ENCODE peak calls at places on chromosomes 6 and 20, in nine cellular contexts. One of them, this sample, is unnamed.

GRCh38 chr6:6470112-6470511 is 118.4 kb upstream of the LY86 start:
- DNase-seq in astrocyte of the spinal cord: no peak
- DNase-seq in A549: no peak
- DNase-seq in right atrium auricular region: no peak
- DNase-seq in fibroblast of the aortic adventitia: no peak
- DNase-seq in fibroblast of lung: no peak
- DNase-seq in cardiac fibroblast: no peak
- DNase-seq in AG10803: no peak
- DNase-seq in astrocyte: no peak
- DNase-seq in this sample: no peak

GRCh38 chr20:33654680-33655161 is 7.4 kb upstream of the C20orf144 start:
- DNase-seq in astrocyte of the spinal cord: no peak
- DNase-seq in A549: no peak
- DNase-seq in right atrium auricular region: no peak
- DNase-seq in fibroblast of the aortic adventitia: no peak
- DNase-seq in fibroblast of lung: no peak
- DNase-seq in cardiac fibroblast: no peak
- DNase-seq in AG10803: no peak
- DNase-seq in astrocyte: no peak
- DNase-seq in this sample: no peak

GRCh38 chr6:56223995-56224394 is 23.4 kb downstream of the COL21A1 start:
- DNase-seq in astrocyte of the spinal cord: peak; percentile 92
- DNase-seq in A549: peak; percentile 17
- DNase-seq in right atrium auricular region: no peak
- DNase-seq in fibroblast of the aortic adventitia: peak; percentile 68
- DNase-seq in fibroblast of lung: peak; percentile 75
- DNase-seq in cardiac fibroblast: no peak
- DNase-seq in AG10803: peak; percentile 67
- DNase-seq in astrocyte: peak; percentile 60
- DNase-seq in this sample: peak; percentile 78

GRCh38 chr20:6756961-6757595 is 10.4 kb upstream of the BMP2 start:
- DNase-seq in astrocyte of the spinal cord: no peak
- DNase-seq in A549: no peak
- DNase-seq in right atrium auricular region: no peak
- DNase-seq in fibroblast of the aortic adventitia: no peak
- DNase-seq in fibroblast of lung: no peak
- DNase-seq in cardiac fibroblast: no peak
- DNase-seq in AG10803: no peak
- DNase-seq in astrocyte: no peak
- DNase-seq in this sample: no peak

GRCh38 chr6:1802495-1803395 is 193.0 kb downstream of the FOXC1 start:
- DNase-seq in astrocyte of the spinal cord: no peak
- DNase-seq in A549: no peak
- DNase-seq in right atrium auricular region: no peak
- DNase-seq in fibroblast of the aortic adventitia: peak; percentile 52
- DNase-seq in fibroblast of lung: no peak
- DNase-seq in cardiac fibroblast: peak; percentile 21
- DNase-seq in AG10803: peak; percentile 36
- DNase-seq in astrocyte: no peak
- DNase-seq in this sample: no peak

GRCh38 chr20:57062696-57063270 is 203.7 kb downstream of the BMP7 start:
- DNase-seq in astrocyte of the spinal cord: no peak
- DNase-seq in A549: no peak
- DNase-seq in right atrium auricular region: no peak
- DNase-seq in fibroblast of the aortic adventitia: no peak
- DNase-seq in fibroblast of lung: no peak
- DNase-seq in cardiac fibroblast: no peak
- DNase-seq in AG10803: no peak
- DNase-seq in astrocyte: no peak
- DNase-seq in this sample: no peak

GRCh38 chr20:21033817-21034216 is 72.3 kb downstream of the LINC00237 start:
- DNase-seq in astrocyte of the spinal cord: no peak
- DNase-seq in A549: no peak
- DNase-seq in right atrium auricular region: no peak
- DNase-seq in fibroblast of the aortic adventitia: no peak
- DNase-seq in fibroblast of lung: no peak
- DNase-seq in cardiac fibroblast: no peak
- DNase-seq in AG10803: no peak
- DNase-seq in astrocyte: no peak
- DNase-seq in this sample: no peak

GRCh38 chr6:14026831-14027539 is 90.6 kb upstream of the CD83 start:
- DNase-seq in astrocyte of the spinal cord: peak; percentile 43
- DNase-seq in A549: no peak
- DNase-seq in right atrium auricular region: no peak
- DNase-seq in fibroblast of the aortic adventitia: peak; percentile 38
- DNase-seq in fibroblast of lung: peak; percentile 72
- DNase-seq in cardiac fibroblast: peak; percentile 15
- DNase-seq in AG10803: peak; percentile 78
- DNase-seq in astrocyte: peak; percentile 66
- DNase-seq in this sample: no peak

GRCh38 chr6:106715922-106716321 is 86.5 kb downstream of the QRSL1 start:
- DNase-seq in astrocyte of the spinal cord: no peak
- DNase-seq in A549: no peak
- DNase-seq in right atrium auricular region: no peak
- DNase-seq in fibroblast of the aortic adventitia: no peak
- DNase-seq in fibroblast of lung: no peak
- DNase-seq in cardiac fibroblast: no peak
- DNase-seq in AG10803: no peak
- DNase-seq in astrocyte: no peak
- DNase-seq in this sample: no peak

GRCh38 chr20:37395921-37396519 is 50.1 kb downstream of the SRC start:
- DNase-seq in astrocyte of the spinal cord: no peak
- DNase-seq in A549: no peak
- DNase-seq in right atrium auricular region: no peak
- DNase-seq in fibroblast of the aortic adventitia: no peak
- DNase-seq in fibroblast of lung: no peak
- DNase-seq in cardiac fibroblast: no peak
- DNase-seq in AG10803: no peak
- DNase-seq in astrocyte: no peak
- DNase-seq in this sample: no peak

GRCh38 chr20:64055396-64055892 is 6.0 kb upstream of the SOX18 start:
- DNase-seq in astrocyte of the spinal cord: no peak
- DNase-seq in A549: no peak
- DNase-seq in right atrium auricular region: no peak
- DNase-seq in fibroblast of the aortic adventitia: no peak
- DNase-seq in fibroblast of lung: no peak
- DNase-seq in cardiac fibroblast: no peak
- DNase-seq in AG10803: no peak
- DNase-seq in astrocyte: no peak
- DNase-seq in this sample: no peak

GRCh38 chr20:64052326-64052722 is 2.9 kb upstream of the SOX18 start:
- DNase-seq in astrocyte of the spinal cord: no peak
- DNase-seq in A549: no peak
- DNase-seq in right atrium auricular region: no peak
- DNase-seq in fibroblast of the aortic adventitia: no peak
- DNase-seq in fibroblast of lung: no peak
- DNase-seq in cardiac fibroblast: no peak
- DNase-seq in AG10803: no peak
- DNase-seq in astrocyte: no peak
- DNase-seq in this sample: no peak

GRCh38 chr20:64055893-64056638 is 6.6 kb upstream of the SOX18 start:
- DNase-seq in astrocyte of the spinal cord: no peak
- DNase-seq in A549: no peak
- DNase-seq in right atrium auricular region: no peak
- DNase-seq in fibroblast of the aortic adventitia: peak; percentile 47
- DNase-seq in fibroblast of lung: no peak
- DNase-seq in cardiac fibroblast: peak; percentile 84
- DNase-seq in AG10803: no peak
- DNase-seq in astrocyte: no peak
- DNase-seq in this sample: no peak

GRCh38 chr20:64052987-64053840 is 3.8 kb upstream of the SOX18 start:
- DNase-seq in astrocyte of the spinal cord: no peak
- DNase-seq in A549: no peak
- DNase-seq in right atrium auricular region: no peak
- DNase-seq in fibroblast of the aortic adventitia: no peak
- DNase-seq in fibroblast of lung: no peak
- DNase-seq in cardiac fibroblast: no peak
- DNase-seq in AG10803: no peak
- DNase-seq in astrocyte: no peak
- DNase-seq in this sample: no peak

GRCh38 chr20:64053841-64054661 is 4.6 kb upstream of the SOX18 start:
- DNase-seq in astrocyte of the spinal cord: peak; percentile 23
- DNase-seq in A549: peak; percentile 52
- DNase-seq in right atrium auricular region: peak; percentile 73
- DNase-seq in fibroblast of the aortic adventitia: peak; percentile 67
- DNase-seq in fibroblast of lung: no peak
- DNase-seq in cardiac fibroblast: peak; percentile 94
- DNase-seq in AG10803: no peak
- DNase-seq in astrocyte: no peak
- DNase-seq in this sample: no peak
- TF ChIP-seq CTCF in astrocyte of the spinal cord: peak; percentile 33
- TF ChIP-seq CTCF in A549: peak; percentile 19
- TF ChIP-seq CTCF in right atrium auricular region: no peak
- TF ChIP-seq CTCF in fibroblast of the aortic adventitia: peak; percentile 22
- TF ChIP-seq CTCF in fibroblast of lung: peak; percentile 12
- TF ChIP-seq CTCF in cardiac fibroblast: peak; percentile 9
- TF ChIP-seq CTCF in AG10803: peak; percentile 14
- TF ChIP-seq CTCF in astrocyte: no peak
- TF ChIP-seq CTCF in this sample: peak; percentile 15

GRCh38 chr6:110543106-110543505 is 66.7 kb upstream of the SLC22A16 start:
- DNase-seq in astrocyte of the spinal cord: no peak
- DNase-seq in A549: no peak
- DNase-seq in right atrium auricular region: no peak
- DNase-seq in fibroblast of the aortic adventitia: no peak
- DNase-seq in fibroblast of lung: no peak
- DNase-seq in cardiac fibroblast: no peak
- DNase-seq in AG10803: no peak
- DNase-seq in astrocyte: no peak
- DNase-seq in this sample: no peak
- H3K4me3 ChIP-seq in astrocyte of the spinal cord: no peak overlapping the region
- H3K4me3 ChIP-seq in A549: no peak overlapping the region
- H3K4me3 ChIP-seq in right atrium auricular region: no peak overlapping the region
- H3K4me3 ChIP-seq in fibroblast of the aortic adventitia: no peak overlapping the region
- H3K4me3 ChIP-seq in fibroblast of lung: no peak overlapping the region
- H3K4me3 ChIP-seq in cardiac fibroblast: no peak overlapping the region
- H3K4me3 ChIP-seq in AG10803: no peak overlapping the region
- H3K4me3 ChIP-seq in astrocyte: no peak overlapping the region
- H3K4me3 ChIP-seq in this sample: no peak overlapping the region

GRCh38 chr20:13322621-13323020 is 101.5 kb downstream of the ISM1 start:
- DNase-seq in astrocyte of the spinal cord: no peak
- DNase-seq in A549: no peak
- DNase-seq in right atrium auricular region: no peak
- DNase-seq in fibroblast of the aortic adventitia: no peak
- DNase-seq in fibroblast of lung: no peak
- DNase-seq in cardiac fibroblast: no peak
- DNase-seq in AG10803: no peak
- DNase-seq in astrocyte: no peak
- DNase-seq in this sample: no peak
- TF ChIP-seq CTCF in astrocyte of the spinal cord: no peak
- TF ChIP-seq CTCF in A549: no peak
- TF ChIP-seq CTCF in right atrium auricular region: no peak
- TF ChIP-seq CTCF in fibroblast of the aortic adventitia: no peak
- TF ChIP-seq CTCF in fibroblast of lung: no peak
- TF ChIP-seq CTCF in cardiac fibroblast: no peak
- TF ChIP-seq CTCF in AG10803: no peak
- TF ChIP-seq CTCF in astrocyte: no peak
- TF ChIP-seq CTCF in this sample: no peak

GRCh38 chr20:3661060-3661820 is 2.0 kb downstream of the GFRA4 start:
- DNase-seq in astrocyte of the spinal cord: no peak
- DNase-seq in A549: no peak
- DNase-seq in right atrium auricular region: no peak
- DNase-seq in fibroblast of the aortic adventitia: no peak
- DNase-seq in fibroblast of lung: no peak
- DNase-seq in cardiac fibroblast: no peak
- DNase-seq in AG10803: no peak
- DNase-seq in astrocyte: no peak
- DNase-seq in this sample: no peak
- H3K4me3 ChIP-seq in astrocyte of the spinal cord: no peak overlapping the region
- H3K4me3 ChIP-seq in A549: peak overlapping the region; percentile 4
- H3K4me3 ChIP-seq in right atrium auricular region: no peak overlapping the region
- H3K4me3 ChIP-seq in fibroblast of the aortic adventitia: no peak overlapping the region
- H3K4me3 ChIP-seq in fibroblast of lung: no peak overlapping the region
- H3K4me3 ChIP-seq in cardiac fibroblast: no peak overlapping the region
- H3K4me3 ChIP-seq in AG10803: no peak overlapping the region
- H3K4me3 ChIP-seq in astrocyte: no peak overlapping the region
- H3K4me3 ChIP-seq in this sample: no peak overlapping the region

GRCh38 chr6:87483929-87484328 is 11.2 kb downstream of the SLC35A1 start:
- DNase-seq in astrocyte of the spinal cord: peak; percentile 63
- DNase-seq in A549: no peak
- DNase-seq in right atrium auricular region: no peak
- DNase-seq in fibroblast of the aortic adventitia: no peak
- DNase-seq in fibroblast of lung: peak; percentile 67
- DNase-seq in cardiac fibroblast: peak; percentile 7
- DNase-seq in AG10803: peak; percentile 44
- DNase-seq in astrocyte: peak; percentile 68
- DNase-seq in this sample: peak; percentile 10
- TF ChIP-seq CTCF in astrocyte of the spinal cord: no peak
- TF ChIP-seq CTCF in A549: no peak
- TF ChIP-seq CTCF in right atrium auricular region: peak; percentile 34
- TF ChIP-seq CTCF in fibroblast of the aortic adventitia: no peak
- TF ChIP-seq CTCF in fibroblast of lung: no peak
- TF ChIP-seq CTCF in cardiac fibroblast: no peak
- TF ChIP-seq CTCF in AG10803: no peak
- TF ChIP-seq CTCF in astrocyte: peak; percentile 8
- TF ChIP-seq CTCF in this sample: peak; percentile 3

DNA sequence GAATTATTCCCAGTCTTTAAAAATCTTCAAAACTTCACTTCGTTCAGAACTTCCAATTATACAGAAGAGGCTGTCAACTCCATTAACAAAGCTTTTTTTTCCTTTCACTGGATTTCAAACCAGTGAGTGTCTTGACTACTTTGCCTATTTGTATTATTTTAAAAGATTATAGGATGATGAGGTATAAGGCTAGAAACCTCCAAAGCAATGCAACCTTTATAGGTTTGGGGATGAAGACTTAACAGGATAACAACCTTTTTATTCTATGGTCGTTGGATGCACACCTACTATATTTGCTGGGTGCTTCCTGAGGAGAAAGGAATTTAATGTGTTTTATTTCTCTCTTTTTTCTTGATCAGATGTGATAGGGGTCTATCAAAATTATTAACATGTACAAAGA is 1.9 kb upstream of the OVOL2 start:
- DNase-seq in astrocyte of the spinal cord: no peak
- DNase-seq in A549: no peak
- DNase-seq in right atrium auricular region: no peak
- DNase-seq in fibroblast of the aortic adventitia: no peak
- DNase-seq in fibroblast of lung: no peak
- DNase-seq in cardiac fibroblast: no peak
- DNase-seq in AG10803: no peak
- DNase-seq in astrocyte: no peak
- DNase-seq in this sample: no peak
- H3K4me3 ChIP-seq in astrocyte of the spinal cord: no peak overlapping the region
- H3K4me3 ChIP-seq in A549: peak overlapping the region; percentile 65
- H3K4me3 ChIP-seq in right atrium auricular region: no peak overlapping the region
- H3K4me3 ChIP-seq in fibroblast of the aortic adventitia: no peak overlapping the region
- H3K4me3 ChIP-seq in fibroblast of lung: no peak overlapping the region
- H3K4me3 ChIP-seq in cardiac fibroblast: no peak overlapping the region
- H3K4me3 ChIP-seq in AG10803: no peak overlapping the region
- H3K4me3 ChIP-seq in astrocyte: no peak overlapping the region
- H3K4me3 ChIP-seq in this sample: no peak overlapping the region

GRCh38 chr20:52469143-52469542 is 277.6 kb upstream of the ZFP64 start:
- DNase-seq in astrocyte of the spinal cord: no peak
- DNase-seq in A549: no peak
- DNase-seq in right atrium auricular region: no peak
- DNase-seq in fibroblast of the aortic adventitia: no peak
- DNase-seq in fibroblast of lung: no peak
- DNase-seq in cardiac fibroblast: no peak
- DNase-seq in AG10803: no peak
- DNase-seq in astrocyte: no peak
- DNase-seq in this sample: no peak
- TF ChIP-seq CTCF in astrocyte of the spinal cord: no peak
- TF ChIP-seq CTCF in A549: no peak
- TF ChIP-seq CTCF in right atrium auricular region: no peak
- TF ChIP-seq CTCF in fibroblast of the aortic adventitia: no peak
- TF ChIP-seq CTCF in fibroblast of lung: no peak
- TF ChIP-seq CTCF in cardiac fibroblast: no peak
- TF ChIP-seq CTCF in AG10803: peak; percentile 7
- TF ChIP-seq CTCF in astrocyte: no peak
- TF ChIP-seq CTCF in this sample: no peak

This sample was measured in BJ.